ENCODE peak calls at places on chromosomes 7 and 10, in ten cellular contexts. C is amniotic stem cell; G is Daoy; X is psoas muscle; F is stimulated activated CD8-positive, alpha-beta memory T cell treated with anti-CD3 and anti-CD28 coated beads, Interleukin-7, amount 100 ng/mL, for 48 hours; P is mesendoderm; H is stimulated activated CD4-positive, alpha-beta T cell treated with anti-CD3 and anti-CD28 coated beads, Interleukin-1b, Interleukin-23, amount 100 ng/mL, for 24 hours; D is 8988T; I is GM23338; E is CMK. S is an unnamed sample.

GRCh38 chr10:5551531-5552375 is 27.0 kb downstream of the CALML3 start:
- DNase-seq in C (no peak), G (peak), X (peak), F (peak), P (no peak), H (no peak), D (no peak), I (no peak), E (peak), S (no peak)

GRCh38 chr10:113362645-113363091 is 190.2 kb upstream of the HABP2 start:
- DNase-seq in C (peak), G (peak), X (no peak), F (no peak), P (peak), H (no peak), D (no peak), I (no peak), E (no peak), S (no peak)

GRCh38 chr10:33114451-33114944 is 156.5 kb upstream of the ITGB1 start:
- DNase-seq in C (no peak), G (peak), X (no peak), F (no peak), P (no peak), H (no peak), D (no peak), I (no peak), E (no peak), S (no peak)

GRCh38 chr7:47780555-47780954 is 167.7 kb downstream of the PKD1L1 start:
- DNase-seq in C (no peak), G (no peak), X (no peak), F (no peak), P (no peak), H (no peak), D (no peak), I (no peak), E (no peak), S (no peak)

GRCh38 chr10:132497083-132497680 is 40.4 kb upstream of the INPP5A start:
- DNase-seq in C (no peak), G (no peak), X (no peak), F (no peak), P (no peak), H (no peak), D (no peak), I (no peak), E (no peak), S (no peak)

GRCh38 chr7:132575987-132576722 is at the start of gene PLXNA4:
- DNase-seq in C (no peak), G (peak), X (no peak), F (no peak), P (no peak), H (no peak), D (no peak), I (peak), E (no peak), S (peak)

GRCh38 chr7:150357277-150357676 is 11.3 kb upstream of the REPIN1 start:
- DNase-seq in C (no peak), G (peak), X (no peak), F (peak), P (no peak), H (peak), D (no peak), I (no peak), E (no peak), S (no peak)

GRCh38 chr7:38195804-38196595 is 18.0 kb downstream of the STARD3NL start:
- DNase-seq in C (no peak), G (peak), X (no peak), F (no peak), P (no peak), H (no peak), D (no peak), I (no peak), E (no peak), S (no peak)